ENCODE peak calls at places on chromosomes 11 and 22, in four cellular contexts. One of them, this sample, is unnamed.

GRCh38 chr11:73651661-73652045 is 5.3 kb downstream of the PLEKHB1 start:
- DNase-seq in HepG2: no peak
- DNase-seq in HCT116: no peak
- DNase-seq in K562: no peak
- DNase-seq in this sample: no peak

GRCh38 chr11:108498046-108498815 is at the start of gene POGLUT3:
- DNase-seq in K562: peak; percentile 88
- DNase-seq in HCT116: no peak
- DNase-seq in HepG2: peak; percentile 41
- DNase-seq in this sample: no peak

GRCh38 chr11:31509412-31510345 is at the start of the genes ELP4 and IMMP1L:
- DNase-seq in K562: peak; percentile 96
- DNase-seq in HepG2: peak; percentile 97
- DNase-seq in HCT116: peak; percentile 95
- DNase-seq in this sample: peak; percentile 88

GRCh38 chr11:62124186-62125113 is 639 bp downstream of the INCENP start:
- DNase-seq in K562: peak; percentile 30
- DNase-seq in HCT116: no peak
- DNase-seq in HepG2: peak; percentile 37
- DNase-seq in this sample: no peak

GRCh38 chr11:11279956-11280689 is 72.9 kb downstream of the CSNK2A3 start:
- DNase-seq in HCT116: no peak
- DNase-seq in K562: no peak
- DNase-seq in HepG2: peak; percentile 8
- DNase-seq in this sample: no peak

GRCh38 chr11:116658876-116659535 is 113.8 kb downstream of the BUD13 start:
- DNase-seq in HepG2: no peak
- DNase-seq in K562: no peak
- DNase-seq in HCT116: no peak
- DNase-seq in this sample: no peak

GRCh38 chr11:19577849-19578619 is 134.6 kb upstream of the NAV2 start:
- DNase-seq in K562: no peak
- DNase-seq in HepG2: no peak
- DNase-seq in HCT116: no peak
- DNase-seq in this sample: no peak

GRCh38 chr11:68677432-68677831 is 6.9 kb upstream of the GAL start:
- DNase-seq in K562: peak; percentile 72
- DNase-seq in HepG2: peak; percentile 51
- DNase-seq in HCT116: peak; percentile 59
- DNase-seq in this sample: peak; percentile 30

GRCh38 chr22:46538816-46539163 is 1.4 kb upstream of the CELSR1 start:
- DNase-seq in K562: no peak
- DNase-seq in HepG2: no peak
- DNase-seq in HCT116: no peak
- DNase-seq in this sample: no peak

GRCh38 chr22:36194971-36195370 is 6.6 kb downstream of the APOL4 start:
- DNase-seq in HepG2: peak; percentile 40
- DNase-seq in HCT116: peak; percentile 22
- DNase-seq in K562: no peak
- DNase-seq in this sample: peak; percentile 25

GRCh38 chr22:19879651-19879995 is 24.9 kb upstream of the GNB1L start:
- DNase-seq in HepG2: no peak
- DNase-seq in HCT116: no peak
- DNase-seq in K562: no peak
- DNase-seq in this sample: no peak

GRCh38 chr22:19877626-19878339 is 23.1 kb upstream of the GNB1L start:
- DNase-seq in HCT116: no peak
- DNase-seq in HepG2: no peak
- DNase-seq in K562: no peak
- DNase-seq in this sample: no peak

GRCh38 chr22:19879248-19879575 is 24.5 kb upstream of the GNB1L start:
- DNase-seq in HCT116: no peak
- DNase-seq in HepG2: no peak
- DNase-seq in K562: no peak
- DNase-seq in this sample: no peak

GRCh38 chr22:19879996-19880785 is 25.5 kb upstream of the GNB1L start:
- DNase-seq in K562: no peak
- DNase-seq in HCT116: no peak
- DNase-seq in HepG2: peak; percentile 12
- DNase-seq in this sample: no peak

DNA sequence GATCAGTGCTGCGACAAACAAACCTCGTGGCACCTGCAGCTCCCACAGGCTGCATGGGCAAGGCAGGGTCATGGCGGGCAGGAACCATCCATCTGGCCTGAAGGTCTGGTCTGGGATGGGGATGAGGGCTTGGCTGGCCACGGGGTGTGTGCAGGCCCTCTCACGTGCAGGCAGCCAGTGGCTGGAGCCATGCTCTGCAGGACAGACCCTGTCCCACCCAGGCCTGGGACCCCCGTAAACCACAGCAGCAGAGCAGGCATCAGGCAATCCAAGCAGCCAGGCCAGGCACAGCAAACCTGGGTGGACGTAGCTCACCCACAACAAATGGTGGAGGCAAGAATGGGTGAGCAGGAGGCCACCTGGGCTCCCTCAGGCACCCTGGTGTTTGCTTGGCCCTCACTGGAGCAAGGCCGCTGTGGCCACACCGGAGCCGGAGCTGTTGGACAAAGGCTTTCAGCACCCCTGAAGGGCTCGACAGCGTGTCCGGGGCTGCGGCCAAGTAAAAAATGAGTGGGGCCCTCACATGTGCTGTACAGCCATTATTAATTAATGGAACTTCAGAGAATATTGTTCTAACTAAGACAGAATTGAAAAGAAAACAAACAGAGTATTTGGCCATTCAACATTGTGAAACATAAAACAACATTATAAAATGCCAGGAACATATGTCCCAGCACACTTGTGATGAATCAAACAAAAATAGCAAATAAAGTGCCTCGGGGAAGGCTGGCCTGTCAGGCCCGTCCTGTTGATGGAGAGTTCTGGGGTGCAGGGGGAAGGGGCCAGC is 24.0 kb upstream of the GNB1L start:
- DNase-seq in K562: no peak
- DNase-seq in HCT116: no peak
- DNase-seq in HepG2: no peak
- DNase-seq in this sample: no peak
- TF ChIP-seq POLR2AphosphoS5 in K562: no peak
- TF ChIP-seq POLR2AphosphoS5 in HCT116: no peak
- TF ChIP-seq POLR2AphosphoS5 in HepG2: no peak
- TF ChIP-seq POLR2AphosphoS5 in this sample: no peak

DNA sequence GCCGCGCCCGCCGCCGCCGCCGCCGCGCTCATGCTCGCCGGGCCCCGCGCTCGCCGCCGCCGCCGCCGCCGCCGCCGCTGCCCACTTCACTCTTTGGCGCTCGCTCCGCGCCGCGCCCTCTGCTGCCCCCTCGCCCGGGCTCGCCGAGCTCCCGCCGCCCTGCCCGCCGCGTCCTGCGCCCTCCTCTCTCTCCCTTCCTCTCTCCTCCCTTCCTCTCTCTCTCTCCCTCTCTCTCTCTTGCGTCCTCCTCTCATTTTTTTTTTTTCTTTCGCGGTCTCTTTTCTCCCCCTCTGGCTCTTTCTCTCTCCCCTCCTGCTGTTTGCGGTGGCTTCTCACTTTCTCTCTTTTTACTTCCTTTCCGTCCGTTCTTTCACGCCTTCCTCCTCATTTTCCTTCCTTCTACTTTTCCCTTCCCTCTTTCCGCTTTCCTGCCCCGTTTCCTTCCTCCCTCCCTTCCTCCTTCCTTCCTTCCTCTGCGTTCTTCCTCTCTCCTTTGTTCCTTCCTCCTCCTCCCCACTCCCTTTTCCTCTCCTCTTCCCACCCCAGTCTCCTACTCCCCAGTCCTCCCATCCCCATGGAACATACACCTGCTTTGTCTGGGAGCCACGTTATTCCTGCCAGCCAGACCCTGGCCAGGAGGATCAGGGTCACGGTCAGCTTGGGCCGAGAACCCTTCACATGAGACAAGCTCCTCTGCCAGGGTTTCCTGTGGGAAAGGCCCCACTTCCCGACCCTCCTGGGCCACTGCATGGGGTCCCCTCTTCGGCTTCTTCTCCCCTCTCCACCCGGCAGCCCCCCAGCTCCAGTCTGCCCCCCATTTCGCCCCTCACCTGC is 19.3 kb upstream of the SHISAL1 start:
- DNase-seq in K562: no peak
- DNase-seq in HepG2: no peak
- DNase-seq in HCT116: no peak
- DNase-seq in this sample: no peak
- TF ChIP-seq CTCF in K562: no peak
- TF ChIP-seq CTCF in HepG2: no peak
- TF ChIP-seq CTCF in HCT116: no peak
- TF ChIP-seq CTCF in this sample: peak; percentile 14

DNA sequence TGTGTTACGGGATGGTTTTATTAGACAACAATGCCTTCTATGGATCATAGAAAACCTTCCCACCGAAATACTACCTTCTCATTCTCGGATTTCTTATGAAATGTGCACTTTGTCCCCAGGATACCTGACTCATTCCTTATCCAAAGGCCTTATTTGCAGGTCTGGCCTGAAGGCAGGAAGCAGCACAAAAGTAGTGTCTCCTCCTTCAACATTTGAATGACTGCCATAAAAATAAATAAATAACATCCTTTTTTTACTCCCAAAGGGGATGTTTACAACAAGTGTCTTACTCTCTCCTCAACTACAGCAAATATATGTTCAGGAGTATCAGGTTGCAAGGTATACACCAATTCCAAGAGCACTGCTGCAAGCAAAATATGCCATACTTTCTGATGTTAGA is 41.6 kb upstream of the PAK1 start:
- DNase-seq in K562: no peak
- DNase-seq in HepG2: peak; percentile 65
- DNase-seq in HCT116: no peak
- DNase-seq in this sample: no peak
- TF ChIP-seq TCF7L2 in K562: no peak
- TF ChIP-seq TCF7L2 in HepG2: no peak
- TF ChIP-seq TCF7L2 in HCT116: no peak
- TF ChIP-seq TCF7L2 in this sample: no peak

GRCh38 chr11:59009661-59010060 is 70.4 kb downstream of the GLYATL1 start:
- DNase-seq in HCT116: no peak
- DNase-seq in K562: no peak
- DNase-seq in HepG2: no peak
- DNase-seq in this sample: no peak

GRCh38 chr11:59010693-59011092 is 71.4 kb downstream of the GLYATL1 start:
- DNase-seq in HepG2: no peak
- DNase-seq in HCT116: no peak
- DNase-seq in K562: no peak
- DNase-seq in this sample: no peak

GRCh38 chr11:59011672-59012071 is 72.4 kb downstream of the GLYATL1 start:
- DNase-seq in HepG2: no peak
- DNase-seq in HCT116: no peak
- DNase-seq in K562: no peak
- DNase-seq in this sample: no peak

GRCh38 chr11:59012106-59012941 is 73.0 kb downstream of the GLYATL1 start:
- DNase-seq in K562: no peak
- DNase-seq in HepG2: no peak
- DNase-seq in HCT116: no peak
- DNase-seq in this sample: no peak

DNA sequence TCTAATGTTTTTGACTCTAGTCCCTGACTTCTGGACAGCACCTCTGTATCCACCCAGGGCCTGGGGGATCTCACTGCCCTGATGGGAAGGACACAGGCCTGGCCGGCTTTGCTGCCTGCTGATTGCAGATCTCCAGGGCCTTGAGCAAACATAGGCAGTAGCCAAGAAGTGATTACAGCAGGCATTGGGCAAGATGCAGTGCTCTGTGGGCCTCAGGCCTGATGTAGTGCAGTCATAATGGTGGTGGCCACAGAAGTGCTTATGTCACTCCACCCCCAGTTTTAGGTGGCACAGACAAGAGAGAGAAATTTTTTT is 73.2 kb upstream of the GLYATL1B start:
- DNase-seq in HCT116: no peak
- DNase-seq in K562: no peak
- DNase-seq in HepG2: no peak
- DNase-seq in this sample: no peak
- TF ChIP-seq POLR2AphosphoS5 in HCT116: no peak
- TF ChIP-seq POLR2AphosphoS5 in K562: no peak
- TF ChIP-seq POLR2AphosphoS5 in HepG2: no peak
- TF ChIP-seq POLR2AphosphoS5 in this sample: no peak

GRCh38 chr11:37712246-37712645 is 1114.2 kb upstream of the RAG2 start:
- DNase-seq in HCT116: no peak
- DNase-seq in K562: no peak
- DNase-seq in HepG2: no peak
- DNase-seq in this sample: no peak
- TF ChIP-seq CTCF in HCT116: no peak
- TF ChIP-seq CTCF in K562: no peak
- TF ChIP-seq CTCF in HepG2: no peak
- TF ChIP-seq CTCF in this sample: peak; percentile 29

DNA sequence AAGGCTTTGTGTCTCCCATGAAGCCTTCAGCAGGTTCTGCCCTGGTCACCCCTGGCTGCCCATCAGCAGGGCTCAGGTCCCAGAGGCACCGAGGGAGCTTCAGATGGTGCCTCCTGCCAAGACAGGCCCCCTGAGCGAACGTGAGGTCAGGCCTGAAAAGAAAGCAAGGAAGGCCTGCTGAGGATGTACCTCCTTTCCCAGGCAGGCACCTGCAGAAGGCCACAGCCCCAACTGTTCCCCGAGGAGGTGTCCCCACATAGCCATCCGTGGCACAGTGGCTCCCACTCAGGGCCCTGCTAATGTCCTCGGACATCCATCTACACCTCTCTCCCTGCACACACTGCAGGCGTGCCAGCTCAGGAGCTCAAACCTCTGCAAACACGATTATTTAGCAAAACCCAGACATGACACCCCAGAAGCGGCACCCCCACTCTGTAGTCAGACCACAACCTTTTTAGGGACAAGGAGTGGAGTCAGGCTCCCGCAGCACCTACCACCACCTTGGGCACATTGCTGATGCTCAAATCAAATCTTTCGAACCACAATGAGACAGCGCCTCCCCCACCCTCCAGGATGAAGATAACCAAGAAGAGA is 36.9 kb downstream of the SHANK2 start:
- DNase-seq in K562: no peak
- DNase-seq in HepG2: no peak
- DNase-seq in HCT116: no peak
- DNase-seq in this sample: no peak
- TF ChIP-seq TCF7L2 in K562: no peak
- TF ChIP-seq TCF7L2 in HepG2: no peak
- TF ChIP-seq TCF7L2 in HCT116: no peak
- TF ChIP-seq TCF7L2 in this sample: no peak

DNA sequence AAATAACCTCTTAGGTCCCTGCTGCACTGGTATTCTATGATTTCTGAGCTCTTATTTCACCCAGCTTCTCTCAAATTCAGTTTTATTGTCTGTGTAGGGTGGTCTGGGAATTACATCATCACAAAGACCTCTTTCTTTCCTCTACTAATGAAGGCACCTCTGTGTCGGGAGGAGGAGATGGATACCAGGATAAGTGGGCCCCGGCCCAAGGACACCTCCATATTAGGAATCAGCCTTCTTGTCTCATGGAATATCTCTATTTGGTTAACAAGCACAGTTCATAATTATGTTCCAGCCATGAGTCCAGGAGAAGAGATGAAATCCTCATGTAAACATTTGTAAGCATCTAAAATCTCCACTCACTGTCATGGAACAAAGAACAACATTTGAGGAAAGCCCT is 9.4 kb downstream of the PARVA start:
- DNase-seq in K562: no peak
- DNase-seq in HCT116: no peak
- DNase-seq in HepG2: peak; percentile 85
- DNase-seq in this sample: no peak
- TF ChIP-seq POLR2AphosphoS5 in K562: no peak
- TF ChIP-seq POLR2AphosphoS5 in HCT116: no peak
- TF ChIP-seq POLR2AphosphoS5 in HepG2: no peak
- TF ChIP-seq POLR2AphosphoS5 in this sample: no peak

GRCh38 chr11:118643995-118644345 is 35.5 kb downstream of the TREH start:
- DNase-seq in K562: no peak
- DNase-seq in HepG2: no peak
- DNase-seq in HCT116: no peak
- DNase-seq in this sample: no peak
- TF ChIP-seq CTCF in K562: no peak
- TF ChIP-seq CTCF in HepG2: no peak
- TF ChIP-seq CTCF in HCT116: no peak
- TF ChIP-seq CTCF in this sample: no peak

This sample was measured in Panc1.